ENCODE peak calls at places on chromosomes 5 and 9, in four cellular contexts. C, I, E and T are unnamed samples.

GRCh38 chr5:72608297-72608696 is 101.1 kb upstream of the ZNF366 start:
- DNase-seq in C (no peak), I (peak; percentile 43), E (peak; percentile 81), T (no peak)

GRCh38 chr9:131366745-131367401 is 27.0 kb upstream of the PRRC2B start:
- DNase-seq in C (peak; percentile 53), I (peak; percentile 39), E (peak; percentile 71), T (peak; percentile 56)

GRCh38 chr5:33827885-33828284 is 63.9 kb downstream of the ADAMTS12 start:
- DNase-seq in C (no peak), I (no peak), E (no peak), T (no peak)

GRCh38 chr5:9536717-9537116 is 9.2 kb downstream of the SEMA5A start:
- DNase-seq in C (no peak), I (no peak), E (no peak), T (no peak)

GRCh38 chr9:112711050-112711689 is 6.7 kb downstream of the INIP start:
- DNase-seq in C (no peak), I (no peak), E (peak; percentile 27), T (no peak)

GRCh38 chr5:133509742-133510079 is 102.6 kb downstream of the FSTL4 start:
- DNase-seq in C (no peak), I (no peak), E (no peak), T (no peak)

GRCh38 chr5:42583322-42583721 is 160.1 kb downstream of the GHR start:
- DNase-seq in C (peak; percentile 43), I (peak; percentile 56), E (peak; percentile 48), T (peak; percentile 76)

GRCh38 chr9:12778389-12778788 is 3.6 kb downstream of the LURAP1L start:
- DNase-seq in C (no peak), I (no peak), E (no peak), T (no peak)

GRCh38 chr9:92989561-92989960 is 42.2 kb downstream of the FGD3 start:
- DNase-seq in C (no peak), I (no peak), E (no peak), T (no peak)

GRCh38 chr5:133995903-133996563 is 8.7 kb downstream of the VDAC1 start:
- DNase-seq in C (no peak), I (no peak), E (peak; percentile 29), T (no peak)

GRCh38 chr5:9437741-9438240 is 108.1 kb downstream of the SEMA5A start:
- DNase-seq in C (no peak), I (no peak), E (no peak), T (peak; percentile 46)

GRCh38 chr9:134474058-134474370 is 147.8 kb downstream of the RXRA start:
- DNase-seq in C (no peak), I (peak; percentile 54), E (no peak), T (no peak)

GRCh38 chr5:9833871-9834270 is 203.7 kb upstream of the TAS2R1 start:
- DNase-seq in C (no peak), I (no peak), E (no peak), T (no peak)

GRCh38 chr9:106945727-106946690 is 83.0 kb downstream of the ZNF462 start:
- DNase-seq in C (no peak), I (no peak), E (no peak), T (no peak)

GRCh38 chr5:127092690-127093089 is 19.4 kb upstream of the C5orf63 start:
- DNase-seq in C (no peak), I (no peak), E (peak; percentile 20), T (peak; percentile 39)

GRCh38 chr5:86795659-86796058 is 177.9 kb downstream of the COX7C start:
- DNase-seq in C (no peak), I (no peak), E (no peak), T (no peak)

GRCh38 chr5:92653730-92654461 is 927.1 kb downstream of the NR2F1-AS1 start:
- DNase-seq in C (no peak), I (no peak), E (no peak), T (peak; percentile 38)

GRCh38 chr9:86885232-86885631 is 62.1 kb downstream of the GAS1 start:
- DNase-seq in C (no peak), I (no peak), E (no peak), T (no peak)

DNA sequence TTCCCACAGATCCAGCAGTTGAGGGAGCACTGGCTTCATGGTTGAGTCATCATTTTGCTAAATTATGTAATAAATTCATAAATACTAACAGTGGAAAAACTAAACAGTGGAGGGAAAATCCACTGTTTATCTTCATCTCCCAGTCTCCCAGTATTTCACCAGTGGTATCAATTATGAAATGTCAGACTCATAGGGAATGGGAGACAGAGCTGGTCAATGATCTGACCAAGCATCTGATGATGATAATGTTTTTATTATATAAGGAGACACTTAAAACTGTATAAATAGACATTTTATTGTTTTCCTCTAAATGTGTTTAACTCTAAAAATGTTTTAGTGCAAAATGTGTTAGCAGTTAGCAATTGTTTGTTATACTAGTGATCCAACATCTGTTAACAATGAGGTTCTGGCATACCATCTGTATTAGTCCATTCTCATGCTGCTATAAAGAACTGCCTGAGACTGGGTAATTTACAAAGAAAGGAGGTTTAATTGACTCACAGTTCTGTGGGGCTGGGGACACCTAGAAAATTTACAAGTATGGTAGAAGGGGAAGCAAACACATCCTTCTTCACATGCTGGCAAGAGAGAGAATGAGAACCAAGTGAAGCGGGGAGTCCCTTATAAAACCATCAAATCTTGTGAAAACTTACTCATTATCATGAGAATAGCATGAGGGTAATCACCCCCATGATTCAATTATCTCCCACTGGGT is 11.8 kb upstream of the REEP5 start:
- DNase-seq in C (no peak), I (no peak), E (no peak), T (no peak)
- TF ChIP-seq CTCF in C (no peak), I (no peak), E (no peak), T (no peak)

DNA sequence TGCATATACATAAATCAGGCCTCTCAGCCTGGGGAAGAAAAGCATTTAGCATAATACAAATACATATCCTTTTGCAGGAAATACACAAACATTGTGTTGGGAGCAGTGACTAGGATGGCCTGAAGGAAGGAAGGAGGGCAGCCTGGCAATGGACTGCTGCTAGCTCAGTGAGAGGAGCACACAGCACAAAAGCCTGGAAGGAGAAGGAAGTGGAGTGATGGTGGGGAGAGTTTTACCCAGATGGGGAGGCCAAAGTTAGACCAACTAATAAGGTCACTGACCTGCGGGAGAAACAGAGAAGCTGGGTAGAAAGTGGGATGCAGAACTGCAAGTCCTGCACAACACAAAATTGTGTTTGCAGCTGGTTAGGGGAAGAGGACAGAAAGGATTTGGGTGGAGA is 39.6 kb downstream of the SEMA6A start:
- DNase-seq in C (no peak), I (no peak), E (no peak), T (no peak)
- H3K4me1 ChIP-seq in C (no peaks in the 10 kb centered on the region), I (no peaks in the 10 kb centered on the region), E (peaks cover 17% of the 10 kb centered on the region), T (no peaks in the 10 kb centered on the region)

DNA sequence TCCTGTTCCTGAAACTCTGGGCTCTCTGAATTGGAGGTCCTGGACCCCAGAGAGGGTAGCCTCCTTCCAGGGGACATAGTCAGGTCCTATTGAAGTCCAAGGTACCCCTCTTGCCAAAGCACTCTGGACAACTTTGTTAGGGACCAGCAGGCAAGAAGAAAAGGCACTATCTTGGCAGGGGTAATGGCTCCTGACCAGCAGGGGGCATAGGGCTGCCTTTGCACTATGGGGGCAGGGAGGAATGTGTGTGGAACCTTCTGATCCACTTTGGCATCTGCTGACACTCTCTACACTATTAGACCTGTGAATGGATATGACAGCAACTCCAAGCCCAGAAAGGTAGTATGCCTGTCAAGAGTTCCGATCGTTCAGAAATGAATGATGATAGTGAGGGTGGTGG is 179.0 kb upstream of the CD180 start:
- DNase-seq in C (no peak), I (no peak), E (no peak), T (no peak)
- TF ChIP-seq CTCF in C (no peak), I (no peak), E (peak; percentile 31), T (peak; percentile 43)

DNA sequence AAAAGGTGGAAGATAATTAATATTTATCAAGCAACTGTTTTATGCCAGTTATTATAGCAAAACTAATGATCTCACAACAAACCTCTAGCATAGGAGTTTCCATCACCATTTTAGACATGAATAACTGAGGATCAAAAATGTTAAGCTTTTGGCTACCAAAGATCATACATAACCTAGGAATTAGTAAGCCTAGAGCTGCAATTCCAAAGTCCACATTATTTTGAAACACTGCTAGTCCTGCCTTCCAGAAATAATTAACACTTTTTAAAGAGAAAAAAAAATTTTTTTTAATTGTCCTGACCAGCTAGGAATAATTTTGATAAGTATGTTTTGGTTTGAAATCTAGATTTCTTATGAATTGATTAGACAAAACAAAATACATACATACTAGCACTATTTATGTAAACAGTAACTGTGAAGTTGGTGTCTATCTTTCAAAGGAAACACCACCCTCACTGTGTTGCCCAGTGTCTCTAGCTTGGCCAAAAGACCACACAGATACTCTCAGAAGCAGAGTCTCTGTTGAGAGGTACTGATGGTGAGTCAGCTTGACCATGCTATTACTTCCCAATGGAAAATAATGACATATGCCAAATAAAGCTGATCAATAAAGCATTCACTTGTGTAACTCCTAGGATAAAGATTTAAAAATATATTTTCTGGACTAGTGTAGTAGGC is 422.4 kb downstream of the CCDC171 start:
- DNase-seq in C (no peak), I (no peak), E (no peak), T (no peak)
- H3K4me1 ChIP-seq in C (no peaks in the 10 kb centered on the region), I (no peaks in the 10 kb centered on the region), E (no peaks in the 10 kb centered on the region), T (no peaks in the 10 kb centered on the region)

GRCh38 chr5:669111-669841 is 23.9 kb downstream of the TPPP start:
- DNase-seq in C (peak; percentile 50), I (peak; percentile 35), E (peak; percentile 59), T (no peak)
- TF ChIP-seq CTCF in C (no peak), I (peak; percentile 65), E (peak; percentile 67), T (peak; percentile 67)

GRCh38 chr5:88657166-88657565 is 225.8 kb downstream of the MEF2C start:
- DNase-seq in C (no peak), I (no peak), E (no peak), T (no peak)

GRCh38 chr5:88658005-88658404 is 225.0 kb downstream of the MEF2C start:
- DNase-seq in C (no peak), I (no peak), E (no peak), T (no peak)

GRCh38 chr5:88647901-88648300 is 235.1 kb downstream of the MEF2C start:
- DNase-seq in C (no peak), I (no peak), E (no peak), T (no peak)

GRCh38 chr5:88656196-88656935 is 226.6 kb downstream of the MEF2C start:
- DNase-seq in C (no peak), I (no peak), E (no peak), T (no peak)

GRCh38 chr5:88653471-88653870 is 229.5 kb downstream of the MEF2C start:
- DNase-seq in C (no peak), I (no peak), E (no peak), T (no peak)
- H3K4me1 ChIP-seq in C (no peaks in the 10 kb centered on the region), I (no peaks in the 10 kb centered on the region), E (no peaks in the 10 kb centered on the region), T (no peaks in the 10 kb centered on the region)

DNA sequence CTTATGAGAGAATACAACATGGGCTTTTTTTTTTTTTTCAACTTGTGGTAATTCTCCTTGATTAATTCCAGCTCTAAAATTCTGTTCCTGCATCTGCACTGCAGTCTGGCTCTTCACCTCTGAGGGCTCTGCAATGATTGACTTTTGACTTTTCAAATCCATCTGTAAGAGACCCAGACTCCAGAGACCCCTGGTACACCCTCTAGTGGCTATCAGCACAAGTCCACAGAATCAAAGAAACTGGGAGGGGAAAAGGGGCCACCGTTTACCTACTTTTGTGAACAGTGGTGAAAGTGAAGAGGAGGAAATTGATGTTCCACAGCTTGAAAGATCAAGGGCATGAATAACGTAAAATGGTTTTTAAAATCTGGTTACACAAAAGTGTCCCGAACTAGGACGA is 151.6 kb downstream of the SLIT3 start:
- DNase-seq in C (no peak), I (no peak), E (peak; percentile 63), T (no peak)
- TF ChIP-seq CTCF in C (no peak), I (no peak), E (peak; percentile 86), T (peak; percentile 14)

GRCh38 chr5:149776376-149777305 is 46.5 kb downstream of the PPARGC1B start:
- DNase-seq in C (peak; percentile 62), I (no peak), E (no peak), T (no peak)
- H3K4me1 ChIP-seq in C (peaks cover 54% of the 10 kb centered on the region), I (peaks cover 77% of the 10 kb centered on the region), E (peaks cover 26% of the 10 kb centered on the region), T (peaks cover 6% of the 10 kb centered on the region)